ENCODE peak calls at places on chromosomes 1 and 21, in nine cellular contexts. L is ascending aorta, T is left ventricle myocardium inferior, V is neural progenitor cell, W is colonic mucosa, M is pancreas, G is PC-3, D is foreskin fibroblast, J is cardiac muscle cell. Y is an unnamed sample.

GRCh38 chr21:31351438-31351837 is 7.4 kb upstream of the TIAM1 start:
- DNase-seq in L (no peak), T (no peak), V (no peak), W (no peak), M (no peak), G (peak), D (peak), J (no peak), Y (no peak)

GRCh38 chr1:68113961-68114360 is 63.5 kb upstream of the DIRAS3 start:
- DNase-seq in L (no peak), T (no peak), V (no peak), W (no peak), M (no peak), G (no peak), D (peak), J (no peak), Y (no peak)

GRCh38 chr1:193697105-193697762 is 510.8 kb upstream of the B3GALT2 start:
- DNase-seq in L (no peak), T (no peak), V (no peak), W (no peak), M (no peak), G (peak), D (peak), J (no peak), Y (no peak)

GRCh38 chr1:159171254-159171687 is at the start of gene CADM3:
- DNase-seq in L (no peak), T (no peak), V (peak), W (peak), M (peak), G (no peak), D (no peak), J (peak), Y (no peak)

GRCh38 chr1:178869114-178869697 is 1.7 kb downstream of the ANGPTL1 start:
- DNase-seq in L (no peak), T (no peak), V (peak), W (no peak), M (no peak), G (no peak), D (peak), J (no peak), Y (peak)

GRCh38 chr1:205038132-205038786 is 4.8 kb upstream of the CNTN2 start:
- DNase-seq in L (no peak), T (no peak), V (no peak), W (no peak), M (no peak), G (no peak), D (no peak), J (no peak), Y (no peak)

GRCh38 chr1:19654886-19655717 is 9.6 kb upstream of the HTR6 start:
- DNase-seq in L (no peak), T (no peak), V (no peak), W (no peak), M (no peak), G (no peak), D (no peak), J (no peak), Y (no peak)

GRCh38 chr21:31727181-31727580 is 4.7 kb downstream of the SCAF4 start:
- DNase-seq in L (no peak), T (no peak), V (no peak), W (no peak), M (no peak), G (no peak), D (no peak), J (no peak), Y (no peak)

GRCh38 chr1:223243441-223244050 is 100.5 kb upstream of the TLR5 start:
- DNase-seq in L (no peak), T (no peak), V (peak), W (no peak), M (no peak), G (no peak), D (no peak), J (no peak), Y (no peak)

GRCh38 chr1:93033029-93033428 is 46.1 kb upstream of the MTF2 start:
- DNase-seq in L (no peak), T (no peak), V (no peak), W (no peak), M (no peak), G (no peak), D (no peak), J (no peak), Y (no peak)

GRCh38 chr1:44423706-44424546 is 18.9 kb downstream of the RNF220 start:
- DNase-seq in L (peak), T (peak), V (no peak), W (peak), M (no peak), G (peak), D (peak), J (no peak), Y (peak)

GRCh38 chr1:22822371-22822770 is 111.7 kb downstream of the EPHB2 start:
- DNase-seq in L (no peak), T (no peak), V (no peak), W (no peak), M (no peak), G (no peak), D (no peak), J (no peak), Y (no peak)

GRCh38 chr1:30321996-30322858 is 401.2 kb downstream of the MATN1 start:
- DNase-seq in L (peak), T (no peak), V (no peak), W (no peak), M (no peak), G (no peak), D (no peak), J (no peak), Y (no peak)
- TF ChIP-seq CTCF in L (no peak), T (no peak), V (no peak), W (no peak), M (no peak), G (no peak), D (no peak), J (no peak), Y (no peak)

GRCh38 chr1:9416918-9417500 is 122.3 kb upstream of the SLC25A33 start:
- DNase-seq in L (no peak), T (no peak), V (no peak), W (no peak), M (no peak), G (no peak), D (no peak), J (no peak), Y (no peak)
- H3K4me3 ChIP-seq in L (no peak), T (no peak), V (no peak), W (no peak), M (no peak), G (no peak), D (no peak), J (no peak), Y (no peak)

DNA sequence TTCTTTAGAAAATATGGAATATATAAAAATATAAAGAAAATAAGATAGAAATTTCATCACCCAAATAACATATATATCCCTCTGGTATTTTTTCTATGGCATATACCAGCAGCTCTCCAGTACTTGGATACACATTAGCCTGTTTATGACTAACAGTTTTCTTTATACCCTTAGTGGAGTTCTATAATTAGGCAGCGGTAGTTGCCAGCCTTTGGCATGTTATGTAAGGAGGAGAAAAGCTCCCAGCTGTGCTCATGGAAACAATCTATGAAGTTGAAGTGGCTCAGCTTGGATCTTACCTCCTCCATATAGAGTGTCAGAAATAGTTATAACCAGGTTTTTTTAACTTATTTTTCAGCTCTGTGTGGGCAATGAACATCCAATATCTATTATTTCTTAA is 1636.8 kb downstream of the AMY1C start:
- DNase-seq in L (no peak), T (no peak), V (no peak), W (no peak), M (no peak), G (no peak), D (no peak), J (peak), Y (no peak)
- TF ChIP-seq CTCF in L (no peak), T (no peak), V (no peak), W (no peak), M (no peak), G (no peak), D (no peak), J (no peak), Y (no peak)

DNA sequence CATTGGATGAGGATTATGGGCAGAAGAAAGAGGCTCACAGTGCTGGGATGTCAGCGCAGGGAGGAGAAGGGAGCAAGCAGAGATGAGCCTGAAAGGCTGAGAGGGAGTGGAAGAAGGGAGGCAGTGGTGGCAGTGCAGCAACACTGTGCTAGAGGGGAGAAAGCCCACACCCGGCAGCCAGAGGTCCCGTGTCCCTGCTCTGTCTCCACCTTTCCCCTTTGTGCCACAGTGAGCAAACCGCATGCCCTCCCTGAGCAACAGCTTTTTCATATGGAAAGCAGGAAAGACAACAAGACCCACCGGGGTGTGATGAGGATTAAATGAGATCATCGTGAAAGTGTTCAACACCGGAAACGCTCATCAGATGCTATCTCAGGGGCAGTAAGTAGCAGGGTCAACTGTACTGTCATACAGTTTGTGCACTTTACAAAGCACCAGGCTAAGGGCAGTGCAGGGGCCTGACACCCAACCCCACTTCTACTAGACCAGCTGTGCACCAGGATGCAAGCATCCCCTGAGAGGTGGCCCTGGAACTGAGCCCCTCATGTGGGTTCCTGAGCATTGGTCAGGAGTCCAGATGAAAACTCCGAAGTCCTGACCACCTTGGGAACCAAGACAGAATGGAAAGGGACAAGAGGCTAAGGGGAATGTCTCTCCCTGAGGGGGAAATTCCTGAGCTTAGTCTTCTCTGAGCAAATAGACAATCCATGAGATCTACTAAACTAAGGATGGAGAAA is 9.1 kb downstream of the NHLH1 start:
- DNase-seq in L (peak), T (no peak), V (peak), W (no peak), M (no peak), G (no peak), D (peak), J (no peak), Y (no peak)
- H3K4me3 ChIP-seq in L (no peak), T (peak), V (peak), W (no peak), M (no peak), G (no peak), D (no peak), J (no peak), Y (no peak)

GRCh38 chr1:157993179-157994080 is at the start of gene KIRREL1:
- DNase-seq in L (peak), T (peak), V (peak), W (peak), M (peak), G (peak), D (peak), J (peak), Y (no peak)

GRCh38 chr1:157995575-157996169 is 2.2 kb downstream of the KIRREL1 start:
- DNase-seq in L (no peak), T (no peak), V (no peak), W (no peak), M (no peak), G (no peak), D (no peak), J (no peak), Y (no peak)

GRCh38 chr1:157994704-157995540 is 1.5 kb downstream of the KIRREL1 start:
- DNase-seq in L (peak), T (no peak), V (no peak), W (no peak), M (no peak), G (peak), D (peak), J (no peak), Y (no peak)

GRCh38 chr1:157992813-157993178 is 649 bp upstream of the KIRREL1 start:
- DNase-seq in L (no peak), T (no peak), V (no peak), W (no peak), M (no peak), G (peak), D (no peak), J (peak), Y (no peak)

DNA sequence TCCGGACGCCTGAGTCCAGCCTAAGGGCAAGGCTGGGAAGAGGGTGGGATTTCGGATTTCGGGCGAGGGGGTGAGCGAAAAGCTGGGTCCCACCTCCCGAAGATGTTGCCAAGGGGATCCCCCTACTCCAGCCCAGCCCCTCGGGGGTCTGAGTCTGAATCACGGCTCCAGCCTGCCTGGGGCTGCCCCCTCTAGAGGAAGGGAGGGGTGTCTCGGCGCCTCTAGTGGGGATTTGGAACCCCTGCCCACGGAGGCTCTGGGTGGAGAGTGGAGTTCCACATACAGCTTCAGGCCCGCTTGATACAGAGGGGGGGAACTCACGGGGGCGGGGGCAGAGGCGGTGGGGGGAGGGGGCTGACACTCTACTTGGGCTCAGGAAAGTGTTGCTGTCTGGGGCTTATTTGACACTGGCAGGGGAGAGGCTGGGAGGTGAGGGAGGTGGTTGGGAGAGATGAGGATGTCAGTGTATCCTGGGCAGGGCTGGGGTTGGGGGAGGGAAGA is 686 bp downstream of the KIRREL1 start:
- DNase-seq in L (no peak), T (no peak), V (no peak), W (no peak), M (no peak), G (no peak), D (peak), J (peak), Y (no peak)
- TF ChIP-seq CTCF in L (no peak), T (peak), V (no peak), W (no peak), M (no peak), G (no peak), D (no peak), J (peak), Y (peak)

GRCh38 chr21:36297555-36297937 is 22.5 kb upstream of the MORC3 start:
- DNase-seq in L (peak), T (no peak), V (no peak), W (no peak), M (no peak), G (no peak), D (no peak), J (no peak), Y (no peak)
- H3K4me3 ChIP-seq in L (no peak), T (peak), V (no peak), W (peak), M (no peak), G (peak), D (no peak), J (no peak), Y (no peak)

DNA sequence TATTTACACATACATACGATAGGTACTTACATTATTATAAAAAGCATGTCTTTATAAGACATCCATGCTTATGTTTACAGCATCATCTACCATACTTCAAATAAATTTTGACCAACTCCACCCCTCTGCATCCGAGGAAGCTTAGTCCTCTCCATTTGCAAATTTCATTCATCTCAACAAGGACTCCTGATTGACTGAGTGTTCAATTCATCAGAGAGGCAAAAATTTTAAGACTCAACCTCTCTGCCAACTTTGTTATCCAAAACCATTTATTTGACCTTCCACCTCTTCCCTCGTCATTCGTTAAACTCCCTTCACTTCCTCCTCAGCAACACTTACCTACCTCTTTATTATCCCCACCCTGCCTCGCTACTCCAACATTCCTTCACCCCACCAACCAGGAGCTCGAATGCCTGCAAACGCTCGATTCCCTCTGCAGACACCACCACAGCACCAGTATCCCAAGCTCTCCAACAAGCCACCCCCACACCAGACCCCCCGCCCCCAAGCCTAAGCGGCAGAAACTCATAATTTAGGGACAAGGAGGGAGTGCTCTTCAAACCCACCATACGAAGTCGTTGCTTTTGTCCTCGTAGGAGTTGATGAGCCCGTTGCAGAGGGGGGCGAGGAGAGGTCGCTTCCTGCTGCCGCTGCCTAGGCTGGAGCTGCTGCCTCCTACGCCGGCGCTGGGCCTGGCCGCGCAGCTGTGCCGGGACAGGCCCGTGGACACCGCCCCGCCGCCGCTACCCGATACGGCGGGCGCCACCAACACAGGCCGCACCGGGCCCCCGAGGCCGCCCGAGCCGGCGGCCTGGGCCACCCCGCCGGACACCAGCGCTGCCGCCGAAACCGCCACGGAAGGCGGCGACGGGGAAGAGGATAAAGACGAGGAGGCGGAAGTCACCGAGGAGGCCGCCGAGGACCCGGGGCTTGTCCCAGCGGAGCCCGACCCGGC is 803 bp downstream of the COP1 start:
- DNase-seq in L (no peak), T (no peak), V (peak), W (peak), M (peak), G (peak), D (peak), J (peak), Y (no peak)
- TF ChIP-seq CTCF in L (no peak), T (no peak), V (no peak), W (no peak), M (no peak), G (no peak), D (no peak), J (no peak), Y (no peak)